ENCODE peak calls at places on chromosome 6, in nine cellular contexts. One of them, this sample, is unnamed.

GRCh38 chr6:10424005-10424404 is 9.1 kb upstream of the TFAP2A start:
- DNase-seq in fibroblast of the aortic adventitia: no peak
- DNase-seq in ureter: no peak
- DNase-seq in amniotic epithelial cell: no peak
- DNase-seq in stimulated activated CD8-positive, alpha-beta memory T cell treated with anti-CD3 and anti-CD28 coated beads, Interleukin-7, amount 100 ng/mL, for 1 hour: no peak
- DNase-seq in SK-N-DZ: no peak
- DNase-seq in mucosa of gallbladder: no peak
- DNase-seq in choroid plexus epithelial cell: no peak
- DNase-seq in RWPE1: no peak
- DNase-seq in this sample: no peak

GRCh38 chr6:109269953-109270517 is 112.2 kb downstream of the CD164 start:
- DNase-seq in fibroblast of the aortic adventitia: no peak
- DNase-seq in ureter: no peak
- DNase-seq in amniotic epithelial cell: no peak
- DNase-seq in stimulated activated CD8-positive, alpha-beta memory T cell treated with anti-CD3 and anti-CD28 coated beads, Interleukin-7, amount 100 ng/mL, for 1 hour: no peak
- DNase-seq in SK-N-DZ: no peak
- DNase-seq in mucosa of gallbladder: no peak
- DNase-seq in choroid plexus epithelial cell: no peak
- DNase-seq in RWPE1: no peak
- DNase-seq in this sample: no peak

GRCh38 chr6:123321020-123321419 is 315.7 kb downstream of the TRDN start:
- DNase-seq in fibroblast of the aortic adventitia: no peak
- DNase-seq in ureter: no peak
- DNase-seq in amniotic epithelial cell: no peak
- DNase-seq in stimulated activated CD8-positive, alpha-beta memory T cell treated with anti-CD3 and anti-CD28 coated beads, Interleukin-7, amount 100 ng/mL, for 1 hour: no peak
- DNase-seq in SK-N-DZ: no peak
- DNase-seq in mucosa of gallbladder: no peak
- DNase-seq in choroid plexus epithelial cell: no peak
- DNase-seq in RWPE1: no peak
- DNase-seq in this sample: no peak

GRCh38 chr6:43869091-43869710 is 99.2 kb downstream of the VEGFA start:
- DNase-seq in fibroblast of the aortic adventitia: no peak
- DNase-seq in ureter: no peak
- DNase-seq in amniotic epithelial cell: no peak
- DNase-seq in stimulated activated CD8-positive, alpha-beta memory T cell treated with anti-CD3 and anti-CD28 coated beads, Interleukin-7, amount 100 ng/mL, for 1 hour: no peak
- DNase-seq in SK-N-DZ: no peak
- DNase-seq in mucosa of gallbladder: no peak
- DNase-seq in choroid plexus epithelial cell: no peak
- DNase-seq in RWPE1: no peak
- DNase-seq in this sample: no peak

GRCh38 chr6:54291738-54292137 is 16.5 kb upstream of the TINAG start:
- DNase-seq in fibroblast of the aortic adventitia: peak; percentile 25
- DNase-seq in ureter: no peak
- DNase-seq in amniotic epithelial cell: peak; percentile 70
- DNase-seq in stimulated activated CD8-positive, alpha-beta memory T cell treated with anti-CD3 and anti-CD28 coated beads, Interleukin-7, amount 100 ng/mL, for 1 hour: no peak
- DNase-seq in SK-N-DZ: no peak
- DNase-seq in mucosa of gallbladder: no peak
- DNase-seq in choroid plexus epithelial cell: peak; percentile 57
- DNase-seq in RWPE1: peak; percentile 50
- DNase-seq in this sample: peak; percentile 91

GRCh38 chr6:42963855-42964605 is 3.5 kb downstream of the GNMT start:
- DNase-seq in fibroblast of the aortic adventitia: peak; percentile 45
- DNase-seq in ureter: no peak
- DNase-seq in amniotic epithelial cell: peak; percentile 65
- DNase-seq in stimulated activated CD8-positive, alpha-beta memory T cell treated with anti-CD3 and anti-CD28 coated beads, Interleukin-7, amount 100 ng/mL, for 1 hour: no peak
- DNase-seq in SK-N-DZ: peak; percentile 49
- DNase-seq in mucosa of gallbladder: no peak
- DNase-seq in choroid plexus epithelial cell: peak; percentile 66
- DNase-seq in RWPE1: no peak
- DNase-seq in this sample: peak; percentile 61

GRCh38 chr6:166476634-166477215 is 94.0 kb upstream of the MPC1 start:
- DNase-seq in fibroblast of the aortic adventitia: no peak
- DNase-seq in ureter: no peak
- DNase-seq in amniotic epithelial cell: no peak
- DNase-seq in stimulated activated CD8-positive, alpha-beta memory T cell treated with anti-CD3 and anti-CD28 coated beads, Interleukin-7, amount 100 ng/mL, for 1 hour: no peak
- DNase-seq in SK-N-DZ: peak; percentile 24
- DNase-seq in mucosa of gallbladder: no peak
- DNase-seq in choroid plexus epithelial cell: no peak
- DNase-seq in RWPE1: no peak
- DNase-seq in this sample: no peak

GRCh38 chr6:16481680-16482079 is 243.3 kb downstream of the GMPR start:
- DNase-seq in fibroblast of the aortic adventitia: no peak
- DNase-seq in ureter: no peak
- DNase-seq in amniotic epithelial cell: peak; percentile 24
- DNase-seq in stimulated activated CD8-positive, alpha-beta memory T cell treated with anti-CD3 and anti-CD28 coated beads, Interleukin-7, amount 100 ng/mL, for 1 hour: no peak
- DNase-seq in SK-N-DZ: no peak
- DNase-seq in mucosa of gallbladder: no peak
- DNase-seq in choroid plexus epithelial cell: no peak
- DNase-seq in RWPE1: no peak
- DNase-seq in this sample: no peak

GRCh38 chr6:107711953-107712522 is 112.1 kb downstream of the SCML4 start:
- DNase-seq in fibroblast of the aortic adventitia: no peak
- DNase-seq in ureter: no peak
- DNase-seq in amniotic epithelial cell: no peak
- DNase-seq in stimulated activated CD8-positive, alpha-beta memory T cell treated with anti-CD3 and anti-CD28 coated beads, Interleukin-7, amount 100 ng/mL, for 1 hour: no peak
- DNase-seq in SK-N-DZ: no peak
- DNase-seq in mucosa of gallbladder: no peak
- DNase-seq in choroid plexus epithelial cell: no peak
- DNase-seq in RWPE1: no peak
- DNase-seq in this sample: no peak

GRCh38 chr6:95511404-95511803 is 65.9 kb upstream of the MANEA start:
- DNase-seq in fibroblast of the aortic adventitia: no peak
- DNase-seq in ureter: no peak
- DNase-seq in amniotic epithelial cell: no peak
- DNase-seq in stimulated activated CD8-positive, alpha-beta memory T cell treated with anti-CD3 and anti-CD28 coated beads, Interleukin-7, amount 100 ng/mL, for 1 hour: no peak
- DNase-seq in SK-N-DZ: no peak
- DNase-seq in mucosa of gallbladder: no peak
- DNase-seq in choroid plexus epithelial cell: no peak
- DNase-seq in RWPE1: no peak
- DNase-seq in this sample: no peak

This sample was measured in fibroblast of mammary gland.